ENCODE peak calls at places on chromosomes 4 and X, in four cellular contexts. One of them, this sample, is unnamed. For H3K27me3, the result is how much of the 10 kb centered on the place peaks cover.

GRCh38 chr4:128528793-128529553 is 241.4 kb upstream of the PGRMC2 start:
- DNase-seq in stomach: no peak
- DNase-seq in MM.1S: no peak
- DNase-seq in HCT116: peak
- DNase-seq in this sample: no peak

GRCh38 chrX:123807825-123808416 is 51.9 kb upstream of the XIAP start:
- DNase-seq in HCT116: no peak
- DNase-seq in stomach: no peak
- DNase-seq in MM.1S: no peak
- DNase-seq in this sample: no peak

GRCh38 chr4:174283507-174284180 is at the start of the genes CEP44 and FBXO8:
- DNase-seq in stomach: peak
- DNase-seq in HCT116: peak
- DNase-seq in MM.1S: peak
- DNase-seq in this sample: peak

GRCh38 chr4:3168029-3168428 is 80.9 kb upstream of the MSANTD1 start:
- DNase-seq in MM.1S: no peak
- DNase-seq in stomach: no peak
- DNase-seq in HCT116: no peak
- DNase-seq in this sample: no peak

GRCh38 chr4:95402299-95402698 is 146.5 kb downstream of the UNC5C start:
- DNase-seq in HCT116: no peak
- DNase-seq in MM.1S: no peak
- DNase-seq in stomach: no peak
- DNase-seq in this sample: no peak

GRCh38 chrX:40003982-40004535 is 93.7 kb downstream of the BCOR start:
- DNase-seq in MM.1S: no peak
- DNase-seq in HCT116: no peak
- DNase-seq in stomach: no peak
- DNase-seq in this sample: no peak

GRCh38 chr4:7811536-7812190 is 128.0 kb downstream of the AFAP1 start:
- DNase-seq in HCT116: no peak
- DNase-seq in MM.1S: no peak
- DNase-seq in stomach: peak
- DNase-seq in this sample: peak

GRCh38 chr4:120865985-120866384 is 56.5 kb downstream of the PRDM5 start:
- DNase-seq in HCT116: no peak
- DNase-seq in stomach: no peak
- DNase-seq in MM.1S: no peak
- DNase-seq in this sample: no peak

GRCh38 chr4:6346373-6347110 is 76.9 kb downstream of the WFS1 start:
- DNase-seq in stomach: no peak
- DNase-seq in HCT116: no peak
- DNase-seq in MM.1S: no peak
- DNase-seq in this sample: no peak

GRCh38 chr4:610411-611261 is 14.7 kb upstream of the PDE6B start:
- DNase-seq in stomach: no peak
- DNase-seq in MM.1S: no peak
- DNase-seq in HCT116: no peak
- DNase-seq in this sample: no peak

GRCh38 chr4:181308476-181309170 is 934.6 kb upstream of the TENM3 start:
- DNase-seq in stomach: peak
- DNase-seq in HCT116: no peak
- DNase-seq in MM.1S: peak
- DNase-seq in this sample: no peak

GRCh38 chr4:186820371-186820990 is 96.8 kb upstream of the FAT1 start:
- DNase-seq in HCT116: peak
- DNase-seq in stomach: no peak
- DNase-seq in MM.1S: no peak
- DNase-seq in this sample: no peak

GRCh38 chr4:158915683-158916241 is 146.9 kb downstream of the FNIP2 start:
- DNase-seq in HCT116: no peak
- DNase-seq in MM.1S: no peak
- DNase-seq in stomach: no peak
- DNase-seq in this sample: no peak

GRCh38 chrX:11261260-11261659 is 32.0 kb upstream of the AMELX start:
- DNase-seq in HCT116: no peak
- DNase-seq in MM.1S: no peak
- DNase-seq in stomach: no peak
- DNase-seq in this sample: no peak

GRCh38 chr4:8108261-8108660 is 50.4 kb downstream of the ABLIM2 start:
- DNase-seq in HCT116: no peak
- DNase-seq in stomach: peak
- DNase-seq in MM.1S: no peak
- DNase-seq in this sample: no peak

GRCh38 chr4:155529197-155529596 is 137.5 kb upstream of the GUCY1A1 start:
- DNase-seq in stomach: no peak
- DNase-seq in HCT116: no peak
- DNase-seq in MM.1S: peak
- DNase-seq in this sample: no peak

GRCh38 chr4:119300072-119300387 is 21.9 kb downstream of the FABP2 start:
- DNase-seq in stomach: peak
- DNase-seq in HCT116: no peak
- DNase-seq in MM.1S: no peak
- DNase-seq in this sample: peak

GRCh38 chr4:8171941-8172924 is 13.6 kb upstream of the ABLIM2 start:
- DNase-seq in stomach: no peak
- DNase-seq in HCT116: no peak
- DNase-seq in MM.1S: no peak
- DNase-seq in this sample: no peak

GRCh38 chr4:40924096-40924792 is 174.5 kb downstream of the NSUN7 start:
- DNase-seq in HCT116: peak
- DNase-seq in MM.1S: peak
- DNase-seq in stomach: peak
- DNase-seq in this sample: peak

GRCh38 chr4:156970501-156971167 is 965 bp downstream of the PDGFC start:
- DNase-seq in stomach: peak
- DNase-seq in MM.1S: peak
- DNase-seq in HCT116: no peak
- DNase-seq in this sample: peak

GRCh38 chrX:10564484-10564883 is 55.9 kb downstream of the MID1 start:
- DNase-seq in HCT116: no peak
- DNase-seq in MM.1S: no peak
- DNase-seq in stomach: no peak
- DNase-seq in this sample: no peak

GRCh38 chr4:79210636-79211049 is 115.2 kb downstream of the NAA11 start:
- DNase-seq in HCT116: no peak
- DNase-seq in stomach: no peak
- DNase-seq in MM.1S: no peak
- DNase-seq in this sample: no peak

GRCh38 chrX:132037479-132037993 is 14.4 kb downstream of the STK26 start:
- DNase-seq in HCT116: no peak
- DNase-seq in MM.1S: no peak
- DNase-seq in stomach: no peak
- DNase-seq in this sample: no peak
- H3K27me3 ChIP-seq in HCT116: under half
- H3K27me3 ChIP-seq in MM.1S: under half
- H3K27me3 ChIP-seq in stomach: under half
- H3K27me3 ChIP-seq in this sample: under half

GRCh38 chr4:127240721-127241120 is 392.0 kb upstream of the INTU start:
- DNase-seq in MM.1S: no peak
- DNase-seq in stomach: no peak
- DNase-seq in HCT116: no peak
- DNase-seq in this sample: no peak

GRCh38 chr4:127239902-127240575 is 392.7 kb upstream of the INTU start:
- DNase-seq in MM.1S: no peak
- DNase-seq in HCT116: no peak
- DNase-seq in stomach: no peak
- DNase-seq in this sample: no peak

DNA sequence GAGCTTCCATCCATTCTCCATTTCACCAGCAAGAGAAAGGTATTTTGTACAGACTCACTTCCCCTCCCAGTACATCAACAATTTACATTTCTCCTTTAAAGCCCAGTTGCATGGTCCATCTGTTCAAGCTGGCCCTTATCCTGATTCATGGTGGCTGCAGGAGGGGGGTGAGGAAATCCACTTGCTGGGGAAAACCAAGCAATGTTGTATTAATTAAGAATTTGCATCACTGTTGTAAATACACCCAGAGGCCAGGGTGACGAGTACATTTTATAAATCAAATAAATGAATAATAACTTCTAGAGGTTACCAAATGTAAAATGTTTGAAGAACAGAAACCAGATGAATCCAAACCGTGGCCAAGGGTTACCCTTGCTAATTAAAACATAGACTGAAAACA is 395.9 kb upstream of the INTU start:
- DNase-seq in stomach: no peak
- DNase-seq in HCT116: no peak
- DNase-seq in MM.1S: no peak
- DNase-seq in this sample: no peak
- H3K27ac ChIP-seq in stomach: no peak
- H3K27ac ChIP-seq in HCT116: no peak
- H3K27ac ChIP-seq in MM.1S: no peak
- H3K27ac ChIP-seq in this sample: no peak

GRCh38 chr4:133152801-133153526 is 3.9 kb downstream of the PCDH10 start:
- DNase-seq in stomach: no peak
- DNase-seq in HCT116: no peak
- DNase-seq in MM.1S: no peak
- DNase-seq in this sample: no peak
- H3K27me3 ChIP-seq in stomach: under half
- H3K27me3 ChIP-seq in HCT116: under half
- H3K27me3 ChIP-seq in MM.1S: under half
- H3K27me3 ChIP-seq in this sample: under half

GRCh38 chr4:77147400-77147782 is 9.6 kb upstream of the CCNG2 start:
- DNase-seq in MM.1S: no peak
- DNase-seq in stomach: no peak
- DNase-seq in HCT116: no peak
- DNase-seq in this sample: no peak

GRCh38 chr4:77148081-77148480 is 8.9 kb upstream of the CCNG2 start:
- DNase-seq in HCT116: no peak
- DNase-seq in MM.1S: no peak
- DNase-seq in stomach: no peak
- DNase-seq in this sample: no peak

GRCh38 chr4:77149789-77150188 is 7.2 kb upstream of the CCNG2 start:
- DNase-seq in stomach: no peak
- DNase-seq in HCT116: no peak
- DNase-seq in MM.1S: no peak
- DNase-seq in this sample: no peak

GRCh38 chr4:77145806-77146425 is 11.1 kb upstream of the CCNG2 start:
- DNase-seq in MM.1S: peak
- DNase-seq in HCT116: no peak
- DNase-seq in stomach: no peak
- DNase-seq in this sample: no peak

DNA sequence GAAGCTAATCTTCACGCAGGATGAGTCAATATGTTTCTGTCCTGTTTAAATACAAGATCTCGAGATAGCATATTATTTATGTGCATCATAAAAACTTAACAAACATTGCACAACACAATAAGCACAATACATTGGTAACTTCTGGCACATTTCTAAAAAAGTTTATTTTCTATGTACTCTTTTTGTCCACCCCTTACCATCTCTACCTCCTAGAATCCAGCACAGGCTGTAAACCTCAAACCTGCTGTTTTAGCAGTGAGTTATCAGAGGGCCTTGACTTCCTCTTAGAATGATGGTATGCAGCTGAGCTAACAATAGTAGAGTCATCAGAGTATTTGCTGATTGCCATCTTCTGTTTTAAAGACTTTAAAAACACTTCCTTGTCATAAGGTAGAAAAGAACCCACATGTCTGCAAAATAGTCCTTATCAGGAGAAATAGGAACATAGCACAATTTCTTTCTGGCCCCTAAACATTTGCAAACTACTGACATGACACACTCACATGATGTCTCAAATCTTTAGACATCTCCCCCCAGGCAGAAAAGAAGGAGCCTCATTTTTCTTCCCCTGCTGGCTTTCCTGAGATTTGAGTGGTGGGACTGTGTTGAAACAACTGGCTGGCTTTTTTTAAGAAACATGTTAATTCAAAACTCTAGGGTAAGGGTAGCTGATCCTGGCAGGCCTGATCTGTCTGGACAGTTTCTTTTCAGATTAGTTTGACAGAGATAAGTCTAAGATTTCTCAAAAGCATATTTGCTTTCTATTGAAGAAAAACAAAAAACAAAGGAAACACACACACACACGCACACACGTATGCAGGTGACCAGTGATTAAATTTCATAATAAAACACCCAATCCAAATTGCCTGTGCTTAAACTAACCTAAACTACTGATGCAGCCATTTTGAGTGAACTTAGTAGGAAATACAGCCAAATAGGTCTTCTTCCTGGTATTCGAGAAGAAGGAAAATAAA is 10.3 kb upstream of the CCNG2 start:
- DNase-seq in HCT116: no peak
- DNase-seq in MM.1S: peak
- DNase-seq in stomach: no peak
- DNase-seq in this sample: no peak
- H3K27ac ChIP-seq in HCT116: no peak
- H3K27ac ChIP-seq in MM.1S: peak
- H3K27ac ChIP-seq in stomach: peak
- H3K27ac ChIP-seq in this sample: no peak

GRCh38 chr4:113077611-113078010 is 28.2 kb downstream of the ANK2 start:
- DNase-seq in stomach: no peak
- DNase-seq in HCT116: no peak
- DNase-seq in MM.1S: no peak
- DNase-seq in this sample: no peak
- H3K27me3 ChIP-seq in stomach: under half
- H3K27me3 ChIP-seq in HCT116: under half
- H3K27me3 ChIP-seq in MM.1S: under half
- H3K27me3 ChIP-seq in this sample: under half

GRCh38 chr4:139740121-139740520 is 74.5 kb downstream of the MGST2 start:
- DNase-seq in HCT116: no peak
- DNase-seq in stomach: no peak
- DNase-seq in MM.1S: no peak
- DNase-seq in this sample: peak
- H3K27ac ChIP-seq in HCT116: no peak
- H3K27ac ChIP-seq in stomach: peak
- H3K27ac ChIP-seq in MM.1S: no peak
- H3K27ac ChIP-seq in this sample: peak